ENCODE peak calls at places on chromosomes 16 and 17, in nine cellular contexts. One of them, this sample, is unnamed.

GRCh38 chr16:89011909-89012621 is 35.1 kb upstream of the CBFA2T3 start:
- DNase-seq in HAP-1: no peak
- DNase-seq in skeletal muscle cell: no peak
- DNase-seq in AG09309: no peak
- DNase-seq in fibroblast of the aortic adventitia: no peak
- DNase-seq in prostate gland: no peak
- DNase-seq in A549: no peak
- DNase-seq in fibroblast of pulmonary artery: no peak
- DNase-seq in mesendoderm: no peak
- DNase-seq in this sample: no peak

GRCh38 chr17:60138769-60139437 is 10.9 kb upstream of the CA4 start:
- DNase-seq in fibroblast of pulmonary artery: no peak
- DNase-seq in fibroblast of the aortic adventitia: no peak
- DNase-seq in A549: no peak
- DNase-seq in HAP-1: no peak
- DNase-seq in prostate gland: no peak
- DNase-seq in skeletal muscle cell: no peak
- DNase-seq in mesendoderm: no peak
- DNase-seq in AG09309: no peak
- DNase-seq in this sample: no peak

GRCh38 chr17:28280826-28281225 is 38.2 kb upstream of the TMEM97 start:
- DNase-seq in prostate gland: no peak
- DNase-seq in AG09309: no peak
- DNase-seq in A549: no peak
- DNase-seq in fibroblast of the aortic adventitia: no peak
- DNase-seq in mesendoderm: no peak
- DNase-seq in HAP-1: no peak
- DNase-seq in skeletal muscle cell: no peak
- DNase-seq in fibroblast of pulmonary artery: no peak
- DNase-seq in this sample: no peak

GRCh38 chr17:19389386-19389785 is 2.4 kb upstream of the MFAP4 start:
- DNase-seq in prostate gland: no peak
- DNase-seq in fibroblast of pulmonary artery: no peak
- DNase-seq in fibroblast of the aortic adventitia: no peak
- DNase-seq in HAP-1: no peak
- DNase-seq in mesendoderm: no peak
- DNase-seq in AG09309: no peak
- DNase-seq in skeletal muscle cell: no peak
- DNase-seq in A549: no peak
- DNase-seq in this sample: no peak

GRCh38 chr16:71724320-71724751 is at the start of gene PHLPP2:
- DNase-seq in fibroblast of pulmonary artery: no peak
- DNase-seq in prostate gland: no peak
- DNase-seq in AG09309: no peak
- DNase-seq in HAP-1: no peak
- DNase-seq in skeletal muscle cell: no peak
- DNase-seq in A549: no peak
- DNase-seq in mesendoderm: no peak
- DNase-seq in fibroblast of the aortic adventitia: no peak
- DNase-seq in this sample: no peak

GRCh38 chr16:12291989-12292759 is 315.6 kb downstream of the SNX29 start:
- DNase-seq in A549: no peak
- DNase-seq in AG09309: no peak
- DNase-seq in prostate gland: no peak
- DNase-seq in fibroblast of the aortic adventitia: no peak
- DNase-seq in skeletal muscle cell: no peak
- DNase-seq in HAP-1: no peak
- DNase-seq in mesendoderm: no peak
- DNase-seq in fibroblast of pulmonary artery: no peak
- DNase-seq in this sample: no peak

GRCh38 chr17:28475151-28475900 is 1.9 kb downstream of the SLC13A2 start:
- DNase-seq in mesendoderm: no peak
- DNase-seq in A549: peak; percentile 63
- DNase-seq in skeletal muscle cell: no peak
- DNase-seq in HAP-1: peak; percentile 3
- DNase-seq in prostate gland: no peak
- DNase-seq in AG09309: no peak
- DNase-seq in fibroblast of the aortic adventitia: no peak
- DNase-seq in fibroblast of pulmonary artery: no peak
- DNase-seq in this sample: no peak

GRCh38 chr17:43784628-43785101 is 4.4 kb downstream of the CFAP97D1 start:
- DNase-seq in mesendoderm: no peak
- DNase-seq in skeletal muscle cell: peak; percentile 45
- DNase-seq in prostate gland: no peak
- DNase-seq in A549: no peak
- DNase-seq in AG09309: peak; percentile 72
- DNase-seq in HAP-1: no peak
- DNase-seq in fibroblast of the aortic adventitia: peak; percentile 79
- DNase-seq in fibroblast of pulmonary artery: peak; percentile 62
- DNase-seq in this sample: no peak

GRCh38 chr16:22638393-22639206 is 127.9 kb downstream of the NPIPB5 start:
- DNase-seq in AG09309: peak; percentile 57
- DNase-seq in HAP-1: no peak
- DNase-seq in fibroblast of the aortic adventitia: peak; percentile 58
- DNase-seq in fibroblast of pulmonary artery: peak; percentile 28
- DNase-seq in prostate gland: no peak
- DNase-seq in A549: no peak
- DNase-seq in mesendoderm: no peak
- DNase-seq in skeletal muscle cell: no peak
- DNase-seq in this sample: no peak

GRCh38 chr17:170130-170654 is 11.3 kb downstream of the DOC2B start:
- DNase-seq in AG09309: no peak
- DNase-seq in HAP-1: no peak
- DNase-seq in mesendoderm: no peak
- DNase-seq in fibroblast of the aortic adventitia: no peak
- DNase-seq in skeletal muscle cell: no peak
- DNase-seq in prostate gland: no peak
- DNase-seq in A549: no peak
- DNase-seq in fibroblast of pulmonary artery: no peak
- DNase-seq in this sample: no peak

GRCh38 chr17:17079336-17079735 is 37.1 kb downstream of the MPRIP start:
- DNase-seq in mesendoderm: peak; percentile 91
- DNase-seq in fibroblast of pulmonary artery: no peak
- DNase-seq in AG09309: no peak
- DNase-seq in prostate gland: no peak
- DNase-seq in skeletal muscle cell: no peak
- DNase-seq in A549: no peak
- DNase-seq in fibroblast of the aortic adventitia: no peak
- DNase-seq in HAP-1: no peak
- DNase-seq in this sample: no peak

GRCh38 chr17:81508639-81509047 is 4.0 kb downstream of the ACTG1 start:
- DNase-seq in skeletal muscle cell: no peak
- DNase-seq in fibroblast of pulmonary artery: peak; percentile 67
- DNase-seq in prostate gland: no peak
- DNase-seq in mesendoderm: peak; percentile 74
- DNase-seq in A549: peak; percentile 76
- DNase-seq in HAP-1: no peak
- DNase-seq in AG09309: no peak
- DNase-seq in fibroblast of the aortic adventitia: peak; percentile 58
- DNase-seq in this sample: no peak
- H3K4me3 ChIP-seq in skeletal muscle cell: peak overlapping the region; percentile 86
- H3K4me3 ChIP-seq in fibroblast of pulmonary artery: peak overlapping the region; percentile 95
- H3K4me3 ChIP-seq in prostate gland: peak overlapping the region; percentile 97
- H3K4me3 ChIP-seq in mesendoderm: no peak overlapping the region
- H3K4me3 ChIP-seq in A549: peak overlapping the region; percentile 83
- H3K4me3 ChIP-seq in HAP-1: peak overlapping the region; percentile 72
- H3K4me3 ChIP-seq in AG09309: peak overlapping the region; percentile 63
- H3K4me3 ChIP-seq in fibroblast of the aortic adventitia: peak overlapping the region; percentile 93
- H3K4me3 ChIP-seq in this sample: no peak overlapping the region

GRCh38 chr16:28495098-28495793 is 803 bp downstream of the APOBR start:
- DNase-seq in mesendoderm: no peak
- DNase-seq in HAP-1: no peak
- DNase-seq in AG09309: no peak
- DNase-seq in skeletal muscle cell: no peak
- DNase-seq in fibroblast of the aortic adventitia: no peak
- DNase-seq in prostate gland: no peak
- DNase-seq in A549: no peak
- DNase-seq in fibroblast of pulmonary artery: no peak
- DNase-seq in this sample: no peak
- H3K4me3 ChIP-seq in mesendoderm: no peak overlapping the region
- H3K4me3 ChIP-seq in HAP-1: no peak overlapping the region
- H3K4me3 ChIP-seq in AG09309: no peak overlapping the region
- H3K4me3 ChIP-seq in skeletal muscle cell: no peak overlapping the region
- H3K4me3 ChIP-seq in fibroblast of the aortic adventitia: no peak overlapping the region
- H3K4me3 ChIP-seq in prostate gland: no peak overlapping the region
- H3K4me3 ChIP-seq in A549: no peak overlapping the region
- H3K4me3 ChIP-seq in fibroblast of pulmonary artery: no peak overlapping the region
- H3K4me3 ChIP-seq in this sample: no peak overlapping the region

GRCh38 chr16:67804853-67805542 is 1.4 kb downstream of the RANBP10 start:
- DNase-seq in mesendoderm: no peak
- DNase-seq in skeletal muscle cell: no peak
- DNase-seq in A549: no peak
- DNase-seq in HAP-1: no peak
- DNase-seq in fibroblast of pulmonary artery: no peak
- DNase-seq in prostate gland: no peak
- DNase-seq in AG09309: no peak
- DNase-seq in fibroblast of the aortic adventitia: no peak
- DNase-seq in this sample: no peak
- H3K4me3 ChIP-seq in mesendoderm: no peak overlapping the region
- H3K4me3 ChIP-seq in skeletal muscle cell: peak overlapping the region; percentile 99
- H3K4me3 ChIP-seq in A549: peak overlapping the region; percentile 97
- H3K4me3 ChIP-seq in HAP-1: peak overlapping the region; percentile 97
- H3K4me3 ChIP-seq in fibroblast of pulmonary artery: peak overlapping the region; percentile 96
- H3K4me3 ChIP-seq in prostate gland: peak overlapping the region; percentile 94
- H3K4me3 ChIP-seq in AG09309: peak overlapping the region; percentile 89
- H3K4me3 ChIP-seq in fibroblast of the aortic adventitia: peak overlapping the region; percentile 97
- H3K4me3 ChIP-seq in this sample: peak overlapping the region; percentile 98

GRCh38 chr16:67846063-67846319 is 742 bp upstream of the NUTF2 start:
- DNase-seq in HAP-1: no peak
- DNase-seq in mesendoderm: no peak
- DNase-seq in fibroblast of the aortic adventitia: no peak
- DNase-seq in skeletal muscle cell: no peak
- DNase-seq in A549: no peak
- DNase-seq in AG09309: no peak
- DNase-seq in fibroblast of pulmonary artery: no peak
- DNase-seq in prostate gland: no peak
- DNase-seq in this sample: no peak

GRCh38 chr16:67844441-67844840 is 2.3 kb upstream of the NUTF2 start:
- DNase-seq in skeletal muscle cell: no peak
- DNase-seq in fibroblast of the aortic adventitia: peak; percentile 47
- DNase-seq in prostate gland: no peak
- DNase-seq in A549: no peak
- DNase-seq in mesendoderm: no peak
- DNase-seq in AG09309: no peak
- DNase-seq in HAP-1: peak; percentile 47
- DNase-seq in fibroblast of pulmonary artery: peak; percentile 33
- DNase-seq in this sample: no peak

GRCh38 chr16:67846320-67847063 is at the start of gene NUTF2:
- DNase-seq in HAP-1: peak; percentile 98
- DNase-seq in mesendoderm: peak; percentile 99
- DNase-seq in prostate gland: peak; percentile 91
- DNase-seq in skeletal muscle cell: peak; percentile 70
- DNase-seq in A549: peak; percentile 96
- DNase-seq in fibroblast of the aortic adventitia: peak; percentile 86
- DNase-seq in fibroblast of pulmonary artery: peak; percentile 93
- DNase-seq in AG09309: no peak
- DNase-seq in this sample: peak; percentile 92

GRCh38 chr16:67847064-67847861 is at the start of gene CENPT:
- DNase-seq in HAP-1: peak; percentile 38
- DNase-seq in fibroblast of the aortic adventitia: peak; percentile 61
- DNase-seq in AG09309: no peak
- DNase-seq in prostate gland: peak; percentile 51
- DNase-seq in fibroblast of pulmonary artery: peak; percentile 57
- DNase-seq in skeletal muscle cell: no peak
- DNase-seq in mesendoderm: peak; percentile 96
- DNase-seq in A549: peak; percentile 66
- DNase-seq in this sample: no peak

GRCh38 chr16:67845291-67846062 is 1.3 kb upstream of the NUTF2 start:
- DNase-seq in fibroblast of pulmonary artery: no peak
- DNase-seq in fibroblast of the aortic adventitia: no peak
- DNase-seq in AG09309: no peak
- DNase-seq in HAP-1: peak; percentile 18
- DNase-seq in A549: no peak
- DNase-seq in prostate gland: no peak
- DNase-seq in skeletal muscle cell: no peak
- DNase-seq in mesendoderm: no peak
- DNase-seq in this sample: no peak
- H3K4me3 ChIP-seq in fibroblast of pulmonary artery: peak overlapping the region; percentile 92
- H3K4me3 ChIP-seq in fibroblast of the aortic adventitia: peak overlapping the region; percentile 83
- H3K4me3 ChIP-seq in AG09309: peak overlapping the region; percentile 5
- H3K4me3 ChIP-seq in HAP-1: peak overlapping the region; percentile 98
- H3K4me3 ChIP-seq in A549: peak overlapping the region; percentile 93
- H3K4me3 ChIP-seq in prostate gland: no peak overlapping the region
- H3K4me3 ChIP-seq in skeletal muscle cell: peak overlapping the region; percentile 92
- H3K4me3 ChIP-seq in mesendoderm: no peak overlapping the region
- H3K4me3 ChIP-seq in this sample: peak overlapping the region; percentile 92

GRCh38 chr17:7438656-7439460 is 454 bp upstream of the FGF11 start:
- DNase-seq in fibroblast of pulmonary artery: no peak
- DNase-seq in HAP-1: no peak
- DNase-seq in skeletal muscle cell: no peak
- DNase-seq in mesendoderm: no peak
- DNase-seq in A549: no peak
- DNase-seq in prostate gland: no peak
- DNase-seq in fibroblast of the aortic adventitia: no peak
- DNase-seq in AG09309: no peak
- DNase-seq in this sample: no peak
- H3K4me3 ChIP-seq in fibroblast of pulmonary artery: no peak overlapping the region
- H3K4me3 ChIP-seq in HAP-1: peak overlapping the region; percentile 29
- H3K4me3 ChIP-seq in skeletal muscle cell: peak overlapping the region; percentile 61
- H3K4me3 ChIP-seq in mesendoderm: peak overlapping the region; percentile 37
- H3K4me3 ChIP-seq in A549: peak overlapping the region; percentile 52
- H3K4me3 ChIP-seq in prostate gland: peak overlapping the region; percentile 26
- H3K4me3 ChIP-seq in fibroblast of the aortic adventitia: peak overlapping the region; percentile 17
- H3K4me3 ChIP-seq in AG09309: no peak overlapping the region
- H3K4me3 ChIP-seq in this sample: no peak overlapping the region

GRCh38 chr17:54007855-54008254 is 185.1 kb downstream of the KIF2B start:
- DNase-seq in AG09309: no peak
- DNase-seq in fibroblast of pulmonary artery: no peak
- DNase-seq in A549: no peak
- DNase-seq in mesendoderm: peak; percentile 18
- DNase-seq in skeletal muscle cell: no peak
- DNase-seq in fibroblast of the aortic adventitia: no peak
- DNase-seq in HAP-1: no peak
- DNase-seq in prostate gland: no peak
- DNase-seq in this sample: no peak

GRCh38 chr17:54013117-54013516 is 190.4 kb downstream of the KIF2B start:
- DNase-seq in AG09309: no peak
- DNase-seq in mesendoderm: peak; percentile 31
- DNase-seq in HAP-1: no peak
- DNase-seq in fibroblast of pulmonary artery: no peak
- DNase-seq in A549: no peak
- DNase-seq in prostate gland: no peak
- DNase-seq in skeletal muscle cell: no peak
- DNase-seq in fibroblast of the aortic adventitia: no peak
- DNase-seq in this sample: no peak

DNA sequence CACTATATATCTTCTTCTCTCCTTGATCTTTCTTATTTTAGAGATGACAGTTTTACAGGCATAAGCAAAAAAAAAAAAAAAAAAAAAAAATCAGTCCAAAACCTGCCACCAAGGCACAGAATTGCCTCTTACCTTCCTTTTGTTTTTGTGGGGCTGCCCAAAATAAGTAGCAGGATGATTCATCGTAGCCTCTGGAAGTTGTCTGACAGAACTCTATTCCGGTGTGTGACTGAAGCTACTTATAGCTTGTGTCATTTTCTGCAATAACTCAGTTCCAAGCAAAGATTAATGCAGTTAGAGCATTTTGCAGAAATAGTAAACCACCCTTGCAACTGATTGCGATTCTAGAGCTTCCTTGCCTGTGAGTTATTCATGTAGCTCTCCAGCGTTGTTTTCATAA is 186.8 kb downstream of the KIF2B start:
- DNase-seq in mesendoderm: no peak
- DNase-seq in prostate gland: no peak
- DNase-seq in skeletal muscle cell: no peak
- DNase-seq in fibroblast of the aortic adventitia: no peak
- DNase-seq in AG09309: no peak
- DNase-seq in fibroblast of pulmonary artery: no peak
- DNase-seq in HAP-1: no peak
- DNase-seq in A549: no peak
- DNase-seq in this sample: no peak
- H3K4me3 ChIP-seq in mesendoderm: no peak overlapping the region
- H3K4me3 ChIP-seq in prostate gland: no peak overlapping the region
- H3K4me3 ChIP-seq in skeletal muscle cell: no peak overlapping the region
- H3K4me3 ChIP-seq in fibroblast of the aortic adventitia: no peak overlapping the region
- H3K4me3 ChIP-seq in AG09309: no peak overlapping the region
- H3K4me3 ChIP-seq in fibroblast of pulmonary artery: no peak overlapping the region
- H3K4me3 ChIP-seq in HAP-1: no peak overlapping the region
- H3K4me3 ChIP-seq in A549: no peak overlapping the region
- H3K4me3 ChIP-seq in this sample: no peak overlapping the region